ENCODE peak calls at places on chromosomes 11 and 22, in seven cellular contexts. Y, K, U, G, Q, D and V are unnamed samples. For H3K9me3, the result is how much of the 10 kb centered on the place peaks cover.

GRCh38 chr11:12158926-12159325 is 48.5 kb downstream of the MICAL2 start:
- DNase-seq in Y (no peak), K (no peak), U (peak), G (no peak), Q (no peak), D (no peak), V (no peak)

GRCh38 chr22:31139866-31140716 is at the start of gene PLA2G3:
- DNase-seq in Y (peak), K (peak), U (peak), G (peak), Q (no peak), D (no peak), V (no peak)

GRCh38 chr22:28250036-28250695 is 331.1 kb upstream of the PITPNB start:
- DNase-seq in Y (no peak), K (no peak), U (no peak), G (no peak), Q (no peak), D (no peak), V (no peak)

GRCh38 chr22:19713650-19714319 is 518 bp upstream of the SEPTIN5 start:
- DNase-seq in Y (no peak), K (peak), U (no peak), G (no peak), Q (no peak), D (no peak), V (no peak)

GRCh38 chr11:26011474-26011873 is 320.5 kb upstream of the ANO3 start:
- DNase-seq in Y (no peak), K (no peak), U (no peak), G (no peak), Q (no peak), D (no peak), V (no peak)

GRCh38 chr11:73206751-73207280 is 11.3 kb upstream of the P2RY2 start:
- DNase-seq in Y (no peak), K (no peak), U (no peak), G (no peak), Q (peak), D (no peak), V (no peak)

GRCh38 chr11:27718853-27719574 is 18.8 kb upstream of the BDNF start:
- DNase-seq in Y (peak), K (peak), U (peak), G (peak), Q (no peak), D (no peak), V (no peak)

GRCh38 chr11:67032830-67033555 is 10.1 kb downstream of the SYT12 start:
- DNase-seq in Y (no peak), K (no peak), U (peak), G (no peak), Q (peak), D (no peak), V (peak)

GRCh38 chr11:119626197-119626909 is 102.6 kb downstream of the NECTIN1 start:
- DNase-seq in Y (no peak), K (peak), U (no peak), G (no peak), Q (no peak), D (no peak), V (no peak)

GRCh38 chr11:46121724-46122477 is 647 bp upstream of the PHF21A start:
- DNase-seq in Y (peak), K (peak), U (peak), G (peak), Q (peak), D (peak), V (peak)

GRCh38 chr11:117887431-117888139 is 11.1 kb upstream of the FXYD6 start:
- DNase-seq in Y (peak), K (no peak), U (no peak), G (no peak), Q (no peak), D (no peak), V (no peak)

GRCh38 chr11:120197254-120197891 is 13.5 kb upstream of the OAF start:
- DNase-seq in Y (peak), K (no peak), U (no peak), G (no peak), Q (no peak), D (no peak), V (no peak)

GRCh38 chr22:21857501-21857914 is 9.9 kb downstream of the MAPK1 start:
- DNase-seq in Y (no peak), K (no peak), U (no peak), G (no peak), Q (no peak), D (no peak), V (no peak)

GRCh38 chr22:23767673-23768548 is at the start of gene CHCHD10:
- DNase-seq in Y (peak), K (peak), U (peak), G (peak), Q (peak), D (no peak), V (no peak)

GRCh38 chr22:45722006-45722405 is 50.4 kb downstream of the ATXN10 start:
- DNase-seq in Y (no peak), K (no peak), U (no peak), G (no peak), Q (no peak), D (no peak), V (no peak)

GRCh38 chr11:130873766-130874165 is 42.5 kb downstream of the SNX19 start:
- DNase-seq in Y (no peak), K (no peak), U (no peak), G (no peak), Q (no peak), D (no peak), V (no peak)

GRCh38 chr11:15535414-15535813 is 420.7 kb downstream of the INSC start:
- DNase-seq in Y (no peak), K (no peak), U (no peak), G (no peak), Q (no peak), D (no peak), V (no peak)

GRCh38 chr11:116078101-116078561 is 573.9 kb upstream of the CADM1 start:
- DNase-seq in Y (no peak), K (no peak), U (no peak), G (no peak), Q (no peak), D (no peak), V (no peak)

GRCh38 chr22:22235564-22235963 is 9.0 kb upstream of the VPREB1 start:
- DNase-seq in Y (peak), K (no peak), U (peak), G (no peak), Q (peak), D (no peak), V (no peak)

GRCh38 chr11:75305993-75306392 is 45.5 kb downstream of the ARRB1 start:
- DNase-seq in Y (no peak), K (no peak), U (no peak), G (no peak), Q (no peak), D (no peak), V (no peak)

GRCh38 chr22:18093661-18094060 is 15.9 kb downstream of the PEX26 start:
- DNase-seq in Y (no peak), K (no peak), U (no peak), G (no peak), Q (no peak), D (no peak), V (no peak)

GRCh38 chr22:39242809-39243442 is 1.9 kb downstream of the PDGFB start:
- DNase-seq in Y (peak), K (peak), U (no peak), G (no peak), Q (peak), D (no peak), V (no peak)

GRCh38 chr11:67999704-68000103 is 4.2 kb downstream of the UNC93B1 start:
- DNase-seq in Y (no peak), K (no peak), U (no peak), G (peak), Q (no peak), D (no peak), V (no peak)

GRCh38 chr11:73349633-73350032 is 26.6 kb upstream of the RELT start:
- DNase-seq in Y (no peak), K (no peak), U (no peak), G (no peak), Q (no peak), D (no peak), V (no peak)

GRCh38 chr22:46738961-46739870 is 1.2 kb upstream of the CERK start:
- DNase-seq in Y (peak), K (peak), U (peak), G (no peak), Q (peak), D (peak), V (no peak)

GRCh38 chr11:17845431-17845881 is 110.9 kb downstream of the KCNC1 start:
- DNase-seq in Y (no peak), K (no peak), U (peak), G (no peak), Q (peak), D (no peak), V (peak)

GRCh38 chr11:17851697-17852096 is 117.1 kb downstream of the KCNC1 start:
- DNase-seq in Y (no peak), K (no peak), U (no peak), G (no peak), Q (no peak), D (no peak), V (no peak)

GRCh38 chr11:17848709-17849108 is 114.1 kb downstream of the KCNC1 start:
- DNase-seq in Y (no peak), K (no peak), U (no peak), G (no peak), Q (no peak), D (no peak), V (no peak)

GRCh38 chr11:17852246-17852645 is 117.7 kb downstream of the KCNC1 start:
- DNase-seq in Y (no peak), K (no peak), U (no peak), G (no peak), Q (no peak), D (no peak), V (no peak)

DNA sequence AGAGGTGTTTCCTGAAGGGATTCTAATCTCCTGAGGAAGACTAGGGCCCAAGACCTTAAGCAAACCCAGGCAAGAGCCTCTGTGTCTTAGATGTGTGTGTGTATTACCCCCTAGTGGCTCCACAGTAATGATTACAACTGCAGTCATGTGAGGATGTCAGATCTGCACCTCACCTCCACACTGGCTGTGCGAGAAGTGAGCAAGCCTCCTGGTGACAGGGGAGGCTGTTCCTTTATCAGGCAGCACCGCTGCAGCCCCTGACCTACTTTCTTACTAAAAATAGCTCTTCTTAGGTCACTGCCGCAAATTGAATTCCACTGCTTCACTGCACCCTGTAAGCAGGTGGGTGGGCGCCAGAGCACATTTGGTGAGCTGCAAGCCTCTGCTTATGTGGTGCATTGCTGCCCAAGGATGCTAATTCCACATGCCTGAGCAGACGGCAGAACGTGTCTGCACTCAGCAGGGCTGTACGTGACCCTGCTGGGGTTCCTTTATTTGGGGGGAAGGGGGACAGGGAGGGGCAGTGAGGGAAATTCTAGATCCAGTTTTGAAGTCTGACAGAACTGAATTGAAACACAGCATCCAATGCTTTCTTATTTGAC is 112.4 kb downstream of the KCNC1 start:
- DNase-seq in Y (no peak), K (no peak), U (peak), G (no peak), Q (peak), D (no peak), V (no peak)
- H3K9me3 ChIP-seq in Y (under half), K (under half), U (under half), G (under half), Q (under half), D (under half), V (under half)

DNA sequence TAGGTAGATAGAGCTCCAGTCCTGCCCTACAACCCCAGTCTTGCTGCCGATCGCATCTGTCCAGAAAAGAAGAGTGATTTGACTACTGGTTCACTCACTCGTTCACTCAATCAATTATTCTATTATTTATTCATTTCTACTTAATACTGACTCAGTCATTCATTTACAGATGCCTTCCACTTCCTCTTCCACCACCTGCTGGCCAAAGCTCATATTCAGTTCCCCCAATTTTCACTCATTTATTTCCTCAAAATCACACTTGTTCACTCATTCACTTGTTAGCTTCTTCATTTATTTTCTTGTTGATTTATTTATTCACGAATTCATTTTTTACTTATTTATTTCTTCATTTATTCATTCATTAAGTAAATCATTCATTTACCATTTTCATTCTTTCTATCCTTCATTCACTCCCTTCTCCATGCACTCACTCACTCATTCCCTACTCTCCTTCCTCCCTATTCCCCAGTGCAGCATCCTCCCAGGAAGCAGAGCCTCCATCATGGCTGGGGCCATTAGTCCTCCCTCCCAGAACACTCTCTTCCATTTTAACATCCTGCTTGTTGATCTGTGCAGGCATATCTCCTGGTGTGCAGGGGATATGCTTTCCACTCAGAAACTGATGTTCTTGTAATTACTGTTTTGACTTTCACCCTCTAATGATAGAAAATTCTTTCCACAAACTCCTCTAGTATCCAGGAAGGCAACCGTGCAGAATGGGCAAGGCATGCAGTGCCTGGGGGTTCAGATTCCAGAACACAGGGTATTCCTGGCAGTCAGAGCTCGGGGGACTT is 281.0 kb downstream of the TENM4 start:
- DNase-seq in Y (no peak), K (no peak), U (peak), G (no peak), Q (no peak), D (no peak), V (no peak)
- TF ChIP-seq CTCF in Y (no peak), K (no peak), U (peak), G (no peak), Q (no peak), D (no peak), V (peak)

GRCh38 chr11:1180171-1180570 is 22.4 kb downstream of the MUC5AC start:
- DNase-seq in Y (no peak), K (peak), U (no peak), G (no peak), Q (no peak), D (no peak), V (no peak)
- H3K9me3 ChIP-seq in Y (under half), K (under half), U (under half), G (under half), Q (under half), D (under half), V (half or more)

GRCh38 chr11:72042059-72042425 is 38.3 kb downstream of the NUMA1 start:
- DNase-seq in Y (no peak), K (no peak), U (no peak), G (no peak), Q (no peak), D (no peak), V (no peak)

GRCh38 chr11:72038491-72038890 is 39.8 kb downstream of the IL18BP start:
- DNase-seq in Y (peak), K (no peak), U (peak), G (no peak), Q (no peak), D (no peak), V (peak)

GRCh38 chr11:72041364-72042058 is 38.8 kb downstream of the NUMA1 start:
- DNase-seq in Y (peak), K (peak), U (peak), G (peak), Q (no peak), D (no peak), V (peak)

GRCh38 chr11:72039108-72039850 is 40.6 kb downstream of the IL18BP start:
- DNase-seq in Y (peak), K (no peak), U (peak), G (peak), Q (no peak), D (no peak), V (peak)

DNA sequence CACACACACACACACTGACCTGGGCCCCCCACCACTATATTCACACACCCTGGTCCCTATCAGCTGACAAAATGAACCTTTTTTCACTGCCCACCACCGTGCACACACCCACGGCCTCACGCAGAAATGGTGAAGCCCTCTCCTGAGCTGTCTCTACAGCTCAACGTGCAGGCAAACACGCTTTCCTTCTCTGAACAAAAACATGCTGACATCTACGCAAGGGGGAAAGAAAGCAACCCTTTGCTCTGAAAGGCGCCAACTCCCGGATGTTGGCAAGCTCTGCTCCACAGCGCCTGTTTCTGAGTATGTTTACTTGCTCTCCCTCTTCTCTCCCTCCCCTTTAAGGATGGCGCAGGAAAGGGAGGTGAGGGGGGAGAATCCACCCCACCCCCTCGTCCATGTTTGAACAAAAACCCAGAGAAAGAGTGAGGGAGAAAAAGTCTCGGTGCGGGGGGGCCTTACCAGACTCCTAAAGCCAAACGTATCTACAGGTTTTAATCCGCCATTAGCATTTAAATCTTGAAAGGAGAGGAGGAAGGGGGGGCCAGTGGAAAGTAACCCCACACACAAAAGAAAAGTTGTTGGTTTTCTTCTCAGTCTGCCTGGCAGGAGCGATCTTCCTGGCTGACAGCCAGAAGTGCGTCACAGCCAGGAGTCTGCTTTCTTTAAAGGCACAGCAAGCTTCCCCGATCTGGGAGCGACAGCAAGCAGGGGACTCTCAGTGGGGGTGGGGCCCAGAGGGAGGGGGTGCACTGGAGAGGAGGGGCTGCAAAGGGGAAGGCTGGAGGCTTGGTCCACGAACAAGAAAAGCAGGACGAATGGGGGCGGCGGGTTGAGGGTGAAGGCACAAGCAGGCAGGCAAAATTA is 39.6 kb downstream of the NUMA1 start:
- DNase-seq in Y (peak), K (peak), U (peak), G (peak), Q (peak), D (peak), V (peak)
- TF ChIP-seq CTCF in Y (no peak), K (no peak), U (no peak), G (no peak), Q (no peak), D (no peak), V (no peak)